ENCODE peak calls at places on chromosome 9, in nine cellular contexts. E is activated T-helper 1 cell treated with anti-CD3 and anti-CD28 coated beads, Interleukin-12 subunit alpha, Interleukin-12 subunit beta, Interleukin-2, Interleukin-4 antibody, amounts not matched to agents 30 ng/mL and 10 ng/mL and 1 ng/mL, durations not matched to agents 14 hours and 24 hours and 36 hours; U is esophagus squamous epithelium; A is cerebellar cortex; P is GM03348; Z is ovary; V is body of pancreas; M is cardiac muscle cell; T is ELR. X is an unnamed sample.
A peak's percentile ranks its signal among the peaks of the same experiment; 100 is the strongest.

GRCh38 chr9:131238402-131239021 is 37.8 kb downstream of the FAM78A start:
- DNase-seq in P (no peak), T (no peak), Z (no peak), E (no peak), V (no peak), A (peak; percentile 47), U (no peak), M (peak; percentile 93), X (no peak)

GRCh38 chr9:277595-278330 is 63.1 kb downstream of the DOCK8 start:
- DNase-seq in Z (no peak), V (no peak), E (no peak), A (no peak), T (no peak), P (no peak), M (no peak), U (no peak), X (no peak)

GRCh38 chr9:92666912-92667532 is 2.9 kb downstream of the IPPK start:
- DNase-seq in P (no peak), V (no peak), T (no peak), U (no peak), Z (no peak), E (no peak), A (no peak), M (no peak), X (no peak)

GRCh38 chr9:36170531-36170930 is 1.3 kb downstream of the CCIN start:
- DNase-seq in Z (no peak), U (no peak), P (no peak), A (no peak), E (no peak), T (no peak), V (no peak), M (no peak), X (no peak)

GRCh38 chr9:130741831-130742449 is 48.4 kb downstream of the EXOSC2 start:
- DNase-seq in P (peak; percentile 36), A (no peak), Z (no peak), M (no peak), V (no peak), U (no peak), E (no peak), T (peak; percentile 95), X (no peak)

GRCh38 chr9:1939926-1940368 is 75.2 kb upstream of the SMARCA2 start:
- DNase-seq in T (peak; percentile 36), A (peak; percentile 42), U (no peak), Z (no peak), V (peak; percentile 68), P (no peak), M (peak; percentile 63), E (peak; percentile 5), X (no peak)

GRCh38 chr9:124217839-124218437 is 39.8 kb upstream of the NEK6 start:
- DNase-seq in U (no peak), E (no peak), A (no peak), Z (no peak), M (no peak), P (no peak), T (no peak), V (no peak), X (no peak)

GRCh38 chr9:101711330-101711941 is 27.0 kb downstream of the GRIN3A start:
- DNase-seq in U (no peak), P (peak; percentile 5), E (no peak), T (peak; percentile 55), V (peak; percentile 23), Z (no peak), A (no peak), M (peak; percentile 3), X (no peak)

GRCh38 chr9:76153372-76153771 is 240.9 kb downstream of the RFK start:
- DNase-seq in M (no peak), T (no peak), Z (no peak), A (no peak), V (no peak), E (no peak), U (no peak), P (no peak), X (no peak)

GRCh38 chr9:113154471-113154870 is 3.7 kb downstream of the SLC31A2 start:
- DNase-seq in Z (peak; percentile 32), P (peak; percentile 64), V (peak; percentile 16), T (peak; percentile 86), A (no peak), U (no peak), M (no peak), E (no peak), X (no peak)